ENCODE peak calls at places on chromosomes 5 and 9, in five cellular contexts. One of them, this sample, is unnamed.

GRCh38 chr9:105385372-105385985 is 62.4 kb upstream of the FSD1L start:
- DNase-seq in CD4-positive, alpha-beta T cell: peak; percentile 1
- DNase-seq in effector memory CD4-positive, alpha-beta T cell: no peak
- DNase-seq in tibial nerve: peak; percentile 52
- DNase-seq in NT2/D1: no peak
- DNase-seq in this sample: no peak

GRCh38 chr9:130090915-130091314 is 37.2 kb downstream of the GPR107 start:
- DNase-seq in NT2/D1: no peak
- DNase-seq in effector memory CD4-positive, alpha-beta T cell: no peak
- DNase-seq in CD4-positive, alpha-beta T cell: no peak
- DNase-seq in tibial nerve: no peak
- DNase-seq in this sample: no peak

GRCh38 chr9:92141144-92142129 is 26.2 kb upstream of the SPTLC1 start:
- DNase-seq in NT2/D1: no peak
- DNase-seq in tibial nerve: no peak
- DNase-seq in CD4-positive, alpha-beta T cell: no peak
- DNase-seq in effector memory CD4-positive, alpha-beta T cell: no peak
- DNase-seq in this sample: no peak

GRCh38 chr5:140038373-140038957 is 4.6 kb downstream of the NRG2 start:
- DNase-seq in effector memory CD4-positive, alpha-beta T cell: no peak
- DNase-seq in CD4-positive, alpha-beta T cell: no peak
- DNase-seq in NT2/D1: no peak
- DNase-seq in tibial nerve: no peak
- DNase-seq in this sample: no peak

GRCh38 chr9:127159949-127160610 is 37.6 kb upstream of the ANGPTL2 start:
- DNase-seq in NT2/D1: no peak
- DNase-seq in effector memory CD4-positive, alpha-beta T cell: no peak
- DNase-seq in tibial nerve: no peak
- DNase-seq in CD4-positive, alpha-beta T cell: no peak
- DNase-seq in this sample: no peak

GRCh38 chr5:84436866-84437265 is 52.2 kb upstream of the EDIL3 start:
- DNase-seq in CD4-positive, alpha-beta T cell: no peak
- DNase-seq in NT2/D1: no peak
- DNase-seq in effector memory CD4-positive, alpha-beta T cell: no peak
- DNase-seq in tibial nerve: no peak
- DNase-seq in this sample: no peak

GRCh38 chr9:129665814-129666511 is 516 bp downstream of the PRRX2 start:
- DNase-seq in tibial nerve: no peak
- DNase-seq in NT2/D1: no peak
- DNase-seq in effector memory CD4-positive, alpha-beta T cell: no peak
- DNase-seq in CD4-positive, alpha-beta T cell: no peak
- DNase-seq in this sample: no peak

GRCh38 chr9:14661421-14662059 is 31.7 kb downstream of the ZDHHC21 start:
- DNase-seq in CD4-positive, alpha-beta T cell: no peak
- DNase-seq in NT2/D1: no peak
- DNase-seq in tibial nerve: no peak
- DNase-seq in effector memory CD4-positive, alpha-beta T cell: no peak
- DNase-seq in this sample: no peak

GRCh38 chr9:26940779-26941178 is 6.3 kb downstream of the PLAA start:
- DNase-seq in tibial nerve: no peak
- DNase-seq in NT2/D1: no peak
- DNase-seq in effector memory CD4-positive, alpha-beta T cell: no peak
- DNase-seq in CD4-positive, alpha-beta T cell: no peak
- DNase-seq in this sample: no peak

GRCh38 chr5:39623291-39623865 is 198.6 kb upstream of the DAB2 start:
- DNase-seq in CD4-positive, alpha-beta T cell: no peak
- DNase-seq in tibial nerve: no peak
- DNase-seq in effector memory CD4-positive, alpha-beta T cell: no peak
- DNase-seq in NT2/D1: no peak
- DNase-seq in this sample: no peak

GRCh38 chr5:166119506-166119905 is 2171.9 kb upstream of the WWC1 start:
- DNase-seq in tibial nerve: no peak
- DNase-seq in NT2/D1: no peak
- DNase-seq in effector memory CD4-positive, alpha-beta T cell: no peak
- DNase-seq in CD4-positive, alpha-beta T cell: no peak
- DNase-seq in this sample: no peak

GRCh38 chr9:131046093-131046380 is 37.1 kb downstream of the LAMC3 start:
- DNase-seq in effector memory CD4-positive, alpha-beta T cell: no peak
- DNase-seq in NT2/D1: no peak
- DNase-seq in tibial nerve: no peak
- DNase-seq in CD4-positive, alpha-beta T cell: no peak
- DNase-seq in this sample: no peak

GRCh38 chr5:169020102-169020501 is 280.8 kb downstream of the SLIT3 start:
- DNase-seq in CD4-positive, alpha-beta T cell: no peak
- DNase-seq in effector memory CD4-positive, alpha-beta T cell: no peak
- DNase-seq in NT2/D1: no peak
- DNase-seq in tibial nerve: no peak
- DNase-seq in this sample: no peak

GRCh38 chr5:1479581-1480188 is 34.4 kb upstream of the SLC6A3 start:
- DNase-seq in effector memory CD4-positive, alpha-beta T cell: peak; percentile 19
- DNase-seq in NT2/D1: no peak
- DNase-seq in tibial nerve: peak; percentile 45
- DNase-seq in CD4-positive, alpha-beta T cell: peak; percentile 31
- DNase-seq in this sample: no peak

GRCh38 chr5:176178789-176179188 is 59.4 kb upstream of the SIMC1 start:
- DNase-seq in effector memory CD4-positive, alpha-beta T cell: no peak
- DNase-seq in CD4-positive, alpha-beta T cell: no peak
- DNase-seq in tibial nerve: no peak
- DNase-seq in NT2/D1: no peak
- DNase-seq in this sample: no peak

GRCh38 chr9:118786877-118787276 is 582.4 kb downstream of the BRINP1 start:
- DNase-seq in CD4-positive, alpha-beta T cell: no peak
- DNase-seq in tibial nerve: no peak
- DNase-seq in NT2/D1: no peak
- DNase-seq in effector memory CD4-positive, alpha-beta T cell: no peak
- DNase-seq in this sample: no peak

GRCh38 chr9:118785456-118785855 is 583.8 kb downstream of the BRINP1 start:
- DNase-seq in NT2/D1: no peak
- DNase-seq in effector memory CD4-positive, alpha-beta T cell: no peak
- DNase-seq in CD4-positive, alpha-beta T cell: no peak
- DNase-seq in tibial nerve: no peak
- DNase-seq in this sample: no peak

DNA sequence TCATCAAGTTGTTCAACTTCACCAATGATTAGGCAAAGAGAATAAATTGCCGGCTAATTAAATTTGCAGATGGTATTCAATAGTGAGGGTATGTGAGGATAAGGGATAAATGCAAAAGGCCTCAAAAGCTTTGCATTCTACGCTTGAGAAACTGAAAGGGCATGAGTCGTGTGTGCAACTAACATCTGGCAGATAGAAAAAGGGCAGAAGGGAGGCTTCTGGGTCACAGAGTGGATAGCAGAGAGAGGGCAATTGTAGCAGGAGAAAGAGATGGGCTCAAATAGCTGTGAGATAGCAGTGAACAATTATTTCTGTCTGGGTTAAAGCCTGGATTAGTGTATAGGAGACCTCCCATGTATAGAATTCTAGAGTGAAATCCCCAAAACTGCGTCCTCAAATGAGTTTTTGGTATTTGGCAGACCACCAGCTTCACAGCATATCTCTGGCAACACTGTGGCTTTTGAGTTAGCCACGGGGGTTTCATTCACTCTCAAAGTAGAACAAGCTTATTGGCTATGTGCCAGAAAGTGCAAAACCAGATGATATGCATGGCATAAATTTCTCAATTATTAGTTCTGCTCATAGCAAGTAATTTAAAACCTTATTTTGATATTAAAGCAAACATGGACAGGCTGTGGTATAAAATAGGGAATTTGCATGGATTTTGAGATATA is 586.3 kb downstream of the BRINP1 start:
- DNase-seq in tibial nerve: no peak
- DNase-seq in effector memory CD4-positive, alpha-beta T cell: no peak
- DNase-seq in CD4-positive, alpha-beta T cell: no peak
- DNase-seq in NT2/D1: no peak
- DNase-seq in this sample: no peak
- H3K9me3 ChIP-seq in tibial nerve: no peaks in the 10 kb centered on the region
- H3K9me3 ChIP-seq in effector memory CD4-positive, alpha-beta T cell: no peaks in the 10 kb centered on the region
- H3K9me3 ChIP-seq in CD4-positive, alpha-beta T cell: no peaks in the 10 kb centered on the region
- H3K9me3 ChIP-seq in NT2/D1: no peaks in the 10 kb centered on the region
- H3K9me3 ChIP-seq in this sample: no peaks in the 10 kb centered on the region

GRCh38 chr5:179190851-179191505 is 130.8 kb downstream of the ZNF354C start:
- DNase-seq in tibial nerve: no peak
- DNase-seq in NT2/D1: no peak
- DNase-seq in effector memory CD4-positive, alpha-beta T cell: no peak
- DNase-seq in CD4-positive, alpha-beta T cell: no peak
- DNase-seq in this sample: no peak
- H3K9me3 ChIP-seq in tibial nerve: no peaks in the 10 kb centered on the region
- H3K9me3 ChIP-seq in NT2/D1: no peaks in the 10 kb centered on the region
- H3K9me3 ChIP-seq in effector memory CD4-positive, alpha-beta T cell: no peaks in the 10 kb centered on the region
- H3K9me3 ChIP-seq in CD4-positive, alpha-beta T cell: no peaks in the 10 kb centered on the region
- H3K9me3 ChIP-seq in this sample: no peaks in the 10 kb centered on the region

GRCh38 chr5:141319202-141319601 is 1.4 kb downstream of the TAF7 start:
- DNase-seq in CD4-positive, alpha-beta T cell: no peak
- DNase-seq in NT2/D1: no peak
- DNase-seq in effector memory CD4-positive, alpha-beta T cell: no peak
- DNase-seq in tibial nerve: no peak
- DNase-seq in this sample: no peak

GRCh38 chr5:141320225-141321169 is at the start of gene TAF7:
- DNase-seq in CD4-positive, alpha-beta T cell: peak; percentile 89
- DNase-seq in NT2/D1: peak; percentile 88
- DNase-seq in tibial nerve: peak; percentile 77
- DNase-seq in effector memory CD4-positive, alpha-beta T cell: peak; percentile 86
- DNase-seq in this sample: peak; percentile 83

GRCh38 chr5:141326088-141326854 is 4.0 kb upstream of the PCDHGA1 start:
- DNase-seq in CD4-positive, alpha-beta T cell: peak; percentile 60
- DNase-seq in tibial nerve: peak; percentile 23
- DNase-seq in NT2/D1: no peak
- DNase-seq in effector memory CD4-positive, alpha-beta T cell: peak; percentile 48
- DNase-seq in this sample: peak; percentile 50

GRCh38 chr5:141319699-141320098 is 885 bp downstream of the TAF7 start:
- DNase-seq in NT2/D1: no peak
- DNase-seq in effector memory CD4-positive, alpha-beta T cell: no peak
- DNase-seq in tibial nerve: no peak
- DNase-seq in CD4-positive, alpha-beta T cell: no peak
- DNase-seq in this sample: no peak

DNA sequence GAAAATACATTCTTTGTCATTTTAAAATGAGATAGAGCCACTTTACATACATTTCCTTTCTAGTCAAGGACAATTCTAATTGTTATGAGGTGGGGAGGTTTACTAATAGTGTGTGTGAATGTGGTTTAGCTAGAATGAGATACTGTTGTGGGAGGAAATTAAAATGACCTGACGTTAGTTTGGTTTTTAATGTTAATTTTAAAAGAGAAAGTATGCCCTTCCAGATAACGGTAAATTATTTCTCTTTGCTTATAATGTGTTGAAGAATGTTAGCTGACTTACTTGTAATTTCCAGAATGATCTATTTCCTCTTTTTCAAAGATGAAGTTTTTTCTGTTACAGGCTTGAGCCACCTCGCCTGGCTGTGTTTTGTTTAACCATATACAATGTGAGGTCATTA is 1.7 kb upstream of the TAF7 start:
- DNase-seq in tibial nerve: no peak
- DNase-seq in CD4-positive, alpha-beta T cell: no peak
- DNase-seq in NT2/D1: no peak
- DNase-seq in effector memory CD4-positive, alpha-beta T cell: no peak
- DNase-seq in this sample: no peak
- H3K9me3 ChIP-seq in tibial nerve: peaks cover 8% of the 10 kb centered on the region
- H3K9me3 ChIP-seq in CD4-positive, alpha-beta T cell: peaks cover 44% of the 10 kb centered on the region
- H3K9me3 ChIP-seq in NT2/D1: peaks cover 26% of the 10 kb centered on the region
- H3K9me3 ChIP-seq in effector memory CD4-positive, alpha-beta T cell: peaks cover 26% of the 10 kb centered on the region
- H3K9me3 ChIP-seq in this sample: peaks cover 23% of the 10 kb centered on the region

GRCh38 chr5:77734885-77735284 is 41.3 kb downstream of the TBCA start:
- DNase-seq in effector memory CD4-positive, alpha-beta T cell: no peak
- DNase-seq in NT2/D1: no peak
- DNase-seq in tibial nerve: no peak
- DNase-seq in CD4-positive, alpha-beta T cell: no peak
- DNase-seq in this sample: no peak
- H3K9me3 ChIP-seq in effector memory CD4-positive, alpha-beta T cell: no peaks in the 10 kb centered on the region
- H3K9me3 ChIP-seq in NT2/D1: peaks cover 9% of the 10 kb centered on the region
- H3K9me3 ChIP-seq in tibial nerve: no peaks in the 10 kb centered on the region
- H3K9me3 ChIP-seq in CD4-positive, alpha-beta T cell: no peaks in the 10 kb centered on the region
- H3K9me3 ChIP-seq in this sample: no peaks in the 10 kb centered on the region

This sample was measured in T-helper 17 cell.